ENCODE peak calls at places on chromosomes 3 and 15, in ten cellular contexts. J is omental fat pad; S is activated T-helper 2 cell treated with anti-CD3 and anti-CD28 coated beads, Interferon-gamma antibody, Interleukin-2, Interleukin-4, amounts not matched to agents 10 μg/mL and 5 μg/mL and 100 μg/mL, durations not matched to agents 14 hours and 24 hours and 36 hours; Z is foreskin melanocyte; C is epithelial cell of esophagus; X is T follicular helper cell; W is cardiac muscle cell; R is mesenteric fat pad; K is adipocyte; I is K562. M is an unnamed sample.

GRCh38 chr3:102068327-102068726 is 219.0 kb downstream of the NFKBIZ start:
- DNase-seq in J (no peak), S (no peak), Z (no peak), C (no peak), X (no peak), W (no peak), R (no peak), K (no peak), I (no peak), M (no peak)

GRCh38 chr15:85302271-85302670 is 78.1 kb upstream of the AKAP13 start:
- DNase-seq in J (no peak), S (no peak), Z (no peak), C (no peak), X (no peak), W (no peak), R (no peak), K (no peak), I (no peak), M (no peak)

GRCh38 chr3:11508346-11509174 is 135.2 kb downstream of the VGLL4 start:
- DNase-seq in J (no peak), S (no peak), Z (no peak), C (no peak), X (no peak), W (no peak), R (no peak), K (no peak), I (no peak), M (no peak)

GRCh38 chr3:13002398-13003124 is 70.7 kb downstream of the IQSEC1 start:
- DNase-seq in J (no peak), S (no peak), Z (no peak), C (no peak), X (no peak), W (no peak), R (no peak), K (no peak), I (no peak), M (no peak)

GRCh38 chr3:119514637-119515036 is 16.3 kb downstream of the TIMMDC1 start:
- DNase-seq in J (no peak), S (no peak), Z (no peak), C (no peak), X (no peak), W (no peak), R (no peak), K (no peak), I (no peak), M (no peak)

GRCh38 chr3:183064475-183064874 is 34.8 kb downstream of the MCCC1 start:
- DNase-seq in J (no peak), S (no peak), Z (no peak), C (no peak), X (no peak), W (no peak), R (no peak), K (no peak), I (no peak), M (no peak)

GRCh38 chr3:2923390-2923789 is 186.8 kb downstream of the IL5RA start:
- DNase-seq in J (no peak), S (no peak), Z (no peak), C (peak), X (no peak), W (no peak), R (no peak), K (no peak), I (no peak), M (no peak)

GRCh38 chr3:63500196-63500595 is 152.3 kb upstream of the SNTN start:
- DNase-seq in J (no peak), S (no peak), Z (no peak), C (no peak), X (no peak), W (no peak), R (no peak), K (no peak), I (no peak), M (no peak)

GRCh38 chr15:51336011-51336410 is 2.4 kb downstream of the CYP19A1 start:
- DNase-seq in J (no peak), S (no peak), Z (no peak), C (no peak), X (no peak), W (peak), R (no peak), K (no peak), I (peak), M (no peak)

GRCh38 chr3:145519598-145520078 is 641.3 kb downstream of the PLOD2 start:
- DNase-seq in J (no peak), S (no peak), Z (no peak), C (no peak), X (no peak), W (no peak), R (no peak), K (no peak), I (no peak), M (no peak)

GRCh38 chr3:115081444-115081843 is 65.6 kb downstream of the ZBTB20 start:
- DNase-seq in J (no peak), S (no peak), Z (no peak), C (no peak), X (no peak), W (no peak), R (no peak), K (no peak), I (no peak), M (no peak)

GRCh38 chr3:178767558-178767957 is 231.3 kb downstream of the KCNMB2 start:
- DNase-seq in J (no peak), S (no peak), Z (no peak), C (no peak), X (no peak), W (no peak), R (no peak), K (no peak), I (no peak), M (no peak)

GRCh38 chr15:85750319-85750806 is 44.4 kb downstream of the KLHL25 start:
- DNase-seq in J (peak), S (no peak), Z (no peak), C (no peak), X (no peak), W (peak), R (peak), K (no peak), I (no peak), M (peak)

GRCh38 chr3:36959821-36960220 is 15.0 kb upstream of the TRANK1 start:
- DNase-seq in J (no peak), S (no peak), Z (no peak), C (peak), X (no peak), W (no peak), R (no peak), K (no peak), I (no peak), M (no peak)

GRCh38 chr3:107028626-107029025 is 348.6 kb upstream of the CCDC54 start:
- DNase-seq in J (no peak), S (no peak), Z (no peak), C (no peak), X (no peak), W (no peak), R (no peak), K (no peak), I (no peak), M (no peak)

M was measured in GM03348.